ENCODE peak calls at places on chromosomes 3 and 15, in seven cellular contexts. K, X, F, V, D, U and T are unnamed samples.
A peak's percentile ranks its signal among the peaks of the same experiment; 100 is the strongest.

GRCh38 chr3:65961128-65961527 is 77.6 kb downstream of the MAGI1 start:
- DNase-seq in K (no peak), X (no peak), F (no peak), V (no peak), D (no peak), U (no peak), T (no peak)

GRCh38 chr3:108552267-108553159 is 36.7 kb downstream of the CIP2A start:
- DNase-seq in K (no peak), X (peak; percentile 5), F (no peak), V (peak; percentile 40), D (no peak), U (no peak), T (no peak)

GRCh38 chr15:31975446-31976229 is 54.7 kb upstream of the CHRNA7 start:
- DNase-seq in K (no peak), X (no peak), F (no peak), V (no peak), D (no peak), U (no peak), T (no peak)

GRCh38 chr15:69919816-69920215 is 177.9 kb downstream of the TLE3 start:
- DNase-seq in K (no peak), X (no peak), F (no peak), V (no peak), D (peak; percentile 29), U (no peak), T (no peak)

GRCh38 chr15:88838667-88839066 is 35.4 kb downstream of the ACAN start:
- DNase-seq in K (no peak), X (no peak), F (no peak), V (no peak), D (no peak), U (no peak), T (no peak)

GRCh38 chr15:66287461-66288055 is 5.8 kb upstream of the DIS3L start:
- DNase-seq in K (no peak), X (peak; percentile 38), F (no peak), V (peak; percentile 39), D (no peak), U (no peak), T (no peak)

GRCh38 chr3:70871909-70872656 is 559.6 kb upstream of the MDFIC2 start:
- DNase-seq in K (peak; percentile 7), X (no peak), F (no peak), V (peak; percentile 95), D (no peak), U (no peak), T (no peak)

GRCh38 chr3:140505256-140505655 is 172.6 kb upstream of the TRIM42 start:
- DNase-seq in K (no peak), X (peak; percentile 48), F (peak; percentile 22), V (no peak), D (peak; percentile 2), U (peak; percentile 51), T (no peak)

GRCh38 chr15:41965441-41966413 is 6.6 kb downstream of the EHD4 start:
- DNase-seq in K (no peak), X (no peak), F (peak; percentile 43), V (no peak), D (no peak), U (no peak), T (no peak)

GRCh38 chr3:64462203-64463120 is 225.3 kb downstream of the ADAMTS9 start:
- DNase-seq in K (no peak), X (no peak), F (no peak), V (peak; percentile 52), D (no peak), U (no peak), T (no peak)

GRCh38 chr15:36595625-36596024 is 16.2 kb downstream of the CDIN1 start:
- DNase-seq in K (no peak), X (no peak), F (no peak), V (no peak), D (no peak), U (no peak), T (no peak)

GRCh38 chr15:60362318-60363023 is 35.3 kb downstream of the ANXA2 start:
- DNase-seq in K (peak; percentile 34), X (no peak), F (no peak), V (peak; percentile 71), D (no peak), U (no peak), T (no peak)

GRCh38 chr3:61669676-61670299 is 108.4 kb downstream of the PTPRG start:
- DNase-seq in K (peak; percentile 39), X (no peak), F (no peak), V (no peak), D (no peak), U (peak; percentile 68), T (no peak)

GRCh38 chr3:73848173-73848751 is 223.5 kb upstream of the PDZRN3 start:
- DNase-seq in K (peak; percentile 3), X (peak; percentile 11), F (no peak), V (peak; percentile 34), D (no peak), U (no peak), T (no peak)

GRCh38 chr15:33309602-33310276 is 1.0 kb upstream of the RYR3 start:
- DNase-seq in K (no peak), X (peak; percentile 62), F (no peak), V (no peak), D (no peak), U (no peak), T (no peak)

GRCh38 chr3:197682713-197683112 is 54.0 kb downstream of the RUBCN start:
- DNase-seq in K (no peak), X (no peak), F (no peak), V (no peak), D (no peak), U (no peak), T (no peak)

GRCh38 chr3:168812234-168812633 is 716.5 kb upstream of the GOLIM4 start:
- DNase-seq in K (no peak), X (no peak), F (no peak), V (no peak), D (no peak), U (no peak), T (no peak)

GRCh38 chr3:169660709-169661566 is 2.6 kb downstream of the MECOM start:
- DNase-seq in K (no peak), X (peak; percentile 61), F (peak; percentile 35), V (peak; percentile 20), D (no peak), U (no peak), T (peak; percentile 48)

GRCh38 chr3:129022114-129022994 is 21.2 kb downstream of the EFCC1 start:
- DNase-seq in K (no peak), X (no peak), F (peak; percentile 84), V (peak; percentile 18), D (no peak), U (peak; percentile 84), T (peak; percentile 74)

GRCh38 chr15:90071220-90071807 is 31.0 kb downstream of the IDH2 start:
- DNase-seq in K (peak; percentile 35), X (peak; percentile 81), F (peak; percentile 85), V (peak; percentile 80), D (peak; percentile 66), U (peak; percentile 88), T (peak; percentile 87)

GRCh38 chr3:133330043-133330442 is 69.8 kb upstream of the BFSP2 start:
- DNase-seq in K (no peak), X (no peak), F (no peak), V (no peak), D (no peak), U (no peak), T (no peak)

GRCh38 chr15:42065478-42065877 is 28.9 kb downstream of the PLA2G4D start:
- DNase-seq in K (no peak), X (no peak), F (no peak), V (no peak), D (no peak), U (no peak), T (no peak)

GRCh38 chr3:42667523-42668402 is 14.3 kb downstream of the ZBTB47 start:
- DNase-seq in K (no peak), X (no peak), F (peak; percentile 22), V (peak; percentile 52), D (no peak), U (no peak), T (no peak)

GRCh38 chr3:37605754-37606153 is 255.9 kb upstream of the CTDSPL start:
- DNase-seq in K (no peak), X (no peak), F (no peak), V (no peak), D (no peak), U (no peak), T (no peak)

GRCh38 chr15:72982750-72983149 is 69.5 kb upstream of the NEO1 start:
- DNase-seq in K (no peak), X (no peak), F (no peak), V (no peak), D (no peak), U (no peak), T (no peak)

GRCh38 chr15:66114863-66115425 is 138.6 kb downstream of the MEGF11 start:
- DNase-seq in K (no peak), X (no peak), F (no peak), V (no peak), D (no peak), U (no peak), T (no peak)

GRCh38 chr15:90817117-90818057 is 51.0 kb upstream of the FURIN start:
- DNase-seq in K (no peak), X (no peak), F (no peak), V (no peak), D (no peak), U (no peak), T (no peak)

GRCh38 chr3:99645277-99646106 is 7.1 kb downstream of the COL8A1 start:
- DNase-seq in K (no peak), X (peak; percentile 25), F (no peak), V (peak; percentile 87), D (no peak), U (no peak), T (no peak)

GRCh38 chr3:10968390-10968789 is 24.2 kb upstream of the SLC6A1 start:
- DNase-seq in K (no peak), X (no peak), F (no peak), V (no peak), D (no peak), U (no peak), T (no peak)

GRCh38 chr3:120855665-120856437 is 52.2 kb upstream of the STXBP5L start:
- DNase-seq in K (peak; percentile 25), X (no peak), F (peak; percentile 53), V (no peak), D (no peak), U (no peak), T (no peak)

GRCh38 chr3:142104763-142105162 is 44.6 kb downstream of the TFDP2 start:
- DNase-seq in K (no peak), X (no peak), F (no peak), V (no peak), D (no peak), U (no peak), T (no peak)

GRCh38 chr3:179642871-179643270 is 10.0 kb upstream of the USP13 start:
- DNase-seq in K (no peak), X (no peak), F (no peak), V (no peak), D (no peak), U (no peak), T (no peak)

GRCh38 chr3:43024183-43024865 is 45.2 kb downstream of the GASK1A start:
- DNase-seq in K (no peak), X (no peak), F (no peak), V (no peak), D (no peak), U (no peak), T (no peak)

GRCh38 chr3:99651561-99651960 is 13.2 kb downstream of the COL8A1 start:
- DNase-seq in K (peak; percentile 42), X (no peak), F (peak; percentile 52), V (peak; percentile 73), D (no peak), U (no peak), T (no peak)

GRCh38 chr3:38722760-38723568 is 73.5 kb upstream of the SCN5A start:
- DNase-seq in K (no peak), X (no peak), F (no peak), V (no peak), D (no peak), U (no peak), T (no peak)

GRCh38 chr3:138043266-138044029 is 33.5 kb downstream of the CLDN18 start:
- DNase-seq in K (peak; percentile 17), X (no peak), F (no peak), V (peak; percentile 62), D (no peak), U (no peak), T (no peak)

GRCh38 chr15:96330450-96331140 is at the start of gene NR2F2:
- DNase-seq in K (peak; percentile 87), X (peak; percentile 87), F (peak; percentile 97), V (peak; percentile 100), D (peak; percentile 88), U (peak; percentile 98), T (peak; percentile 97)

GRCh38 chr15:55916666-55917409 is 76.6 kb downstream of the NEDD4 start:
- DNase-seq in K (no peak), X (no peak), F (no peak), V (peak; percentile 88), D (no peak), U (no peak), T (no peak)